ENCODE peak calls at places on chromosomes 12 and 14, in four cellular contexts. U is tibial nerve, L is K562, Y is HepG2. E is an unnamed sample.

GRCh38 chr14:64643709-64644108 is 60.5 kb upstream of the PLEKHG3 start:
- DNase-seq in U (no peak), L (no peak), Y (no peak), E (no peak)

GRCh38 chr14:90545966-90546751 is 149.3 kb downstream of the CALM1 start:
- DNase-seq in U (no peak), L (no peak), Y (no peak), E (no peak)

GRCh38 chr12:67430708-67431335 is 161.7 kb downstream of the CAND1 start:
- DNase-seq in U (peak), L (no peak), Y (no peak), E (no peak)

GRCh38 chr12:92943482-92944250 is 14.6 kb upstream of the EEA1 start:
- DNase-seq in U (no peak), L (no peak), Y (peak), E (no peak)

GRCh38 chr14:100047600-100047999 is 17.6 kb upstream of the EVL start:
- DNase-seq in U (no peak), L (no peak), Y (no peak), E (no peak)

GRCh38 chr14:103116645-103117044 is 6.6 kb upstream of the TNFAIP2 start:
- DNase-seq in U (no peak), L (no peak), Y (no peak), E (no peak)

GRCh38 chr12:92107621-92108131 is 38.0 kb downstream of the BTG1 start:
- DNase-seq in U (no peak), L (no peak), Y (no peak), E (no peak)

GRCh38 chr12:106071686-106072085 is 67.1 kb downstream of the NUAK1 start:
- DNase-seq in U (no peak), L (no peak), Y (no peak), E (no peak)

GRCh38 chr14:97844042-97844441 is 1046.9 kb downstream of the VRK1 start:
- DNase-seq in U (no peak), L (no peak), Y (no peak), E (no peak)

GRCh38 chr14:69711471-69712216 is 55.3 kb upstream of the SRSF5 start:
- DNase-seq in U (no peak), L (no peak), Y (no peak), E (no peak)

GRCh38 chr12:49982246-49983229 is 9.8 kb downstream of the AQP6 start:
- DNase-seq in U (no peak), L (peak), Y (no peak), E (no peak)

GRCh38 chr12:288687-289086 is 26.1 kb upstream of the SLC6A13 start:
- DNase-seq in U (no peak), L (no peak), Y (no peak), E (no peak)

GRCh38 chr14:91867316-91867988 is at the start of gene TC2N:
- DNase-seq in U (no peak), L (no peak), Y (no peak), E (no peak)

GRCh38 chr14:22003471-22003870 is 329.9 kb upstream of the OR4E1 start:
- DNase-seq in U (no peak), L (no peak), Y (no peak), E (no peak)

GRCh38 chr14:59318908-59319307 is 130.4 kb downstream of the DAAM1 start:
- DNase-seq in U (no peak), L (no peak), Y (no peak), E (no peak)

GRCh38 chr12:21151184-21151583 is 20.2 kb downstream of the SLCO1B1 start:
- DNase-seq in U (no peak), L (no peak), Y (no peak), E (no peak)

GRCh38 chr12:50185975-50186663 is 18.9 kb upstream of the CERS5 start:
- DNase-seq in U (no peak), L (no peak), Y (no peak), E (peak)

GRCh38 chr12:93776581-93777018 is 99.4 kb downstream of the CRADD start:
- DNase-seq in U (no peak), L (no peak), Y (no peak), E (no peak)

GRCh38 chr12:70576341-70577282 is 60.6 kb downstream of the PTPRB start:
- DNase-seq in U (no peak), L (peak), Y (peak), E (peak)

GRCh38 chr14:93042968-93043940 is 72.5 kb downstream of the ITPK1 start:
- DNase-seq in U (no peak), L (no peak), Y (peak), E (peak)

GRCh38 chr12:47905313-47905730 is 528 bp upstream of the VDR start:
- DNase-seq in U (no peak), L (peak), Y (no peak), E (no peak)

GRCh38 chr12:7128681-7129593 is at the start of gene RBP5:
- DNase-seq in U (no peak), L (peak), Y (no peak), E (no peak)

GRCh38 chr12:51721281-51721940 is 127.1 kb downstream of the FIGNL2 start:
- DNase-seq in U (peak), L (no peak), Y (no peak), E (no peak)

GRCh38 chr12:126663304-126664094 is 1598.3 kb downstream of the AACS start:
- DNase-seq in U (no peak), L (peak), Y (peak), E (no peak)

GRCh38 chr12:49795654-49796105 is 32.5 kb downstream of the NCKAP5L start:
- DNase-seq in U (no peak), L (peak), Y (no peak), E (no peak)

GRCh38 chr12:93819048-93819491 is 141.9 kb downstream of the CRADD start:
- DNase-seq in U (peak), L (no peak), Y (no peak), E (no peak)

GRCh38 chr14:77615231-77616132 is 955 bp downstream of the SPTLC2 start:
- DNase-seq in U (no peak), L (peak), Y (no peak), E (peak)

GRCh38 chr14:35687335-35687939 is 121.7 kb downstream of the RALGAPA1 start:
- DNase-seq in U (no peak), L (peak), Y (peak), E (peak)

GRCh38 chr12:57138526-57139272 is 8.7 kb downstream of the LRP1-AS start:
- DNase-seq in U (peak), L (peak), Y (peak), E (no peak)

GRCh38 chr14:50944647-50945413 is 547 bp upstream of the PYGL start:
- DNase-seq in U (peak), L (no peak), Y (peak), E (peak)

GRCh38 chr14:23349156-23349845 is 3.4 kb downstream of the SLC22A17 start:
- DNase-seq in U (no peak), L (no peak), Y (no peak), E (no peak)

GRCh38 chr14:81219821-81220487 is 805 bp downstream of the GTF2A1 start:
- DNase-seq in U (no peak), L (peak), Y (peak), E (no peak)

GRCh38 chr14:45610303-45610702 is 357.3 kb upstream of the MIS18BP1 start:
- DNase-seq in U (no peak), L (no peak), Y (no peak), E (peak)

GRCh38 chr14:101193126-101193844 is 289.8 kb upstream of the RTL1 start:
- DNase-seq in U (no peak), L (no peak), Y (no peak), E (no peak)

GRCh38 chr14:89621009-89621421 is 204.0 kb upstream of the FOXN3 start:
- DNase-seq in U (no peak), L (no peak), Y (no peak), E (no peak)

GRCh38 chr14:32635103-32635719 is 303.5 kb upstream of the NPAS3 start:
- DNase-seq in U (no peak), L (no peak), Y (no peak), E (peak)

GRCh38 chr12:54421175-54421872 is 2.3 kb upstream of the ITGA5 start:
- DNase-seq in U (peak), L (no peak), Y (no peak), E (peak)

GRCh38 chr14:90091393-90091792 is 29.6 kb downstream of the KCNK13 start:
- DNase-seq in U (no peak), L (no peak), Y (no peak), E (peak)

GRCh38 chr12:70646850-70647249 is 9.6 kb upstream of the PTPRB start:
- DNase-seq in U (no peak), L (no peak), Y (no peak), E (peak)

GRCh38 chr14:105294142-105294597 is 6.6 kb downstream of the BRF1 start:
- DNase-seq in U (no peak), L (no peak), Y (no peak), E (peak)

GRCh38 chr14:105286759-105287144 is 14.0 kb downstream of the BRF1 start:
- DNase-seq in U (no peak), L (no peak), Y (no peak), E (no peak)

GRCh38 chr14:105292810-105293711 is 7.7 kb downstream of the BRF1 start:
- DNase-seq in U (no peak), L (no peak), Y (no peak), E (peak)

GRCh38 chr14:105287249-105288102 is 13.3 kb downstream of the BRF1 start:
- DNase-seq in U (no peak), L (no peak), Y (no peak), E (no peak)

DNA sequence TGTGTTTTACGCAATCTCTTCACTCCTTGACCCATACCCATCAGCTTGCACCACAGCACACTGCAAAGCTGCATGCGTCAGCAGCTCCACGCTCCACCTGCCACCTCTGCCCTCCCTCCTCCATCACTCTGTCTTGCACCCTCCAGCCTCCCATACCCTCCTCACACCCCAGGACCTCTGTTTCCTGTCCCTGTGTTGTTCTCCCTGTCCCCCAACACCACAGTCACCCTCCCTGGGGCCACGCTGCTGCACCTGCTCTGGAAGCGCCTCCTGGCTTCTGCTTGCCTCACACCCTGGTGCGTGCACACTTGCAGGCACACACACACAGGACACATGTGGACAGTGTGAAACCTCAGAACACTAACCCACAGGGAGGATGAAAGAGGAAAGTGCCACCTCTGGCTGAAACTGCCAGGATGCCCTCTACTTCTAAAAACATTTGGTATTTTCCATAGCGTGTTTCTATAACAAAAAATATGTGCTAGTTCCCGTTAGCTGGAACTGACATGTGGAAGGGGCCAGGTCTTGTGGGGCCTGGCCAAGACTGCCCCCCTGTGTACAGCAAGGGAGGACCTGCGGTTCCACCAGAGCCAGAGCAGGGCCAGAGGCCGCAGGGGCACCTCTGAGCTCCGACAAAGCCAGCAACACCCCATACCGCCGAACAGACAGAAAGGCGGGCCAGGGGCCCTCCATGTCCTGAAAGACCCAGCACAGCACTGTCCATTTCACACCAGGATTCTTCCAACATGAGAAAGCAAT is 10.0 kb downstream of the BRF1 start:
- DNase-seq in U (no peak), L (no peak), Y (no peak), E (peak)
- TF ChIP-seq CTCF in U (no peak), L (peak), Y (peak), E (peak)

GRCh38 chr12:89370411-89370810 is 18.1 kb upstream of the DUSP6 start:
- DNase-seq in U (no peak), L (no peak), Y (no peak), E (no peak)
- H3K27ac ChIP-seq in U (no peak), L (no peak), Y (no peak), E (peak)

DNA sequence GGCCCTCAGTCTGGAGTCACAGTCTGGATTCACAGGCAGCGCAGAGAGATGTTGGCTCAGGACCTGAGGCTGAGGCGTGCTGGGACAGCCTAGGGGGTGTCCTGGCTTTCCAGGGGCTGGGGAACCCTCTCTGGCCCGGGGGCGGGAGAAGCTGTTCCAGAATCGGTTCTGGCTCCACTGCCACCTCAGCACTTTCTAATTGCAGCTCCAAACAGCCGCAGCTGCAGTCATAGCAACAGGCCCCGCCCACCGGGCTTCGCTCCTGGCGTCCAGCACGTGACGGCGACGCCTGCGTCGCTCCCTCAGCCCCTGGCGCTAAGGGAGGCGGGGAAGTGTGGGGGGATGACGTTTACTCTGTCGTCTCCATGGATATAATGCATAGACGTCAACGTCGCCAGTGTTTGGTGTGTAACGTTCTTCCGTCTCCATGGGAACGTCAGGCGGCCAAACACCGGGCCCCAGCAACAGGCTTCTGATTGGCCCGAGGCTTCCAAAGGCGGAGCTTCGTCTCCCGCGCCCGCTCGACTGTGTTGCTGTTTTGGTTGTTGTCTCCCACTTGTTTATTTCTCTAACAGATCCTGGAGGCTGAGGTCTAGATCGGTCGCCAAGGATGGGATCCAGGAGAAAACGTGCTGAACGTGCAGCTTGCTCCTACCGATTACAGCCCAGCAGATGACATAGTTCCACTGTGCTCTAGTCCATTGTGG is 19.7 kb upstream of the FOS start:
- DNase-seq in U (peak), L (peak), Y (peak), E (peak)
- TF ChIP-seq POLR2A in U (peak), L (peak), Y (peak), E (peak)

GRCh38 chr12:26097046-26097878 is 27.6 kb downstream of the BHLHE41 start:
- DNase-seq in U (peak), L (peak), Y (peak), E (peak)

GRCh38 chr12:26088999-26089398 is 35.8 kb downstream of the BHLHE41 start:
- DNase-seq in U (no peak), L (no peak), Y (no peak), E (no peak)

GRCh38 chr12:26092706-26093105 is 32.1 kb downstream of the BHLHE41 start:
- DNase-seq in U (no peak), L (no peak), Y (no peak), E (no peak)

GRCh38 chr12:26090853-26091510 is 33.9 kb downstream of the BHLHE41 start:
- DNase-seq in U (no peak), L (no peak), Y (peak), E (no peak)

DNA sequence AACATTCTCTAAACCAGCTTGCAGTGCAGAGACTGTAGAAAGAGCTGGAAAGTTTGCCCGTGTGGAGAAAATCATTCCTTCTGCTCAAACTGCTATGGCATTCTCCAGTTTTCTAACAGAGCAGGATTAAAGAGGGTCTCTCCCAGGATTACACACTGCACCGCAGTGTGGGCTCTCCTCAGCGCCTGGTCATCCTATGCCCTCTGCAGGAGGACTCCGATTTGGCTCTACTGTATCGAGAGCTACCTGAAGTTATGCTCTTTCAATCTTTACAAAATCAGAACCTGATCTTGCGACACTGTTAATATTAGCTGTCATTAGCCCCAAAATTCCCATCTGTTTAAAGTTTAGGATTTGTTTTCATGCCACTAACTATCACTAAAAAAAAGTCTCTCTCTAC is 33.0 kb downstream of the BHLHE41 start:
- DNase-seq in U (no peak), L (no peak), Y (no peak), E (no peak)
- TF ChIP-seq CTCF in U (no peak), L (no peak), Y (no peak), E (no peak)

GRCh38 chr14:104393199-104393897 is 186.2 kb upstream of the C14orf180 start:
- DNase-seq in U (no peak), L (no peak), Y (no peak), E (no peak)

GRCh38 chr14:104390941-104391901 is 188.3 kb upstream of the C14orf180 start:
- DNase-seq in U (no peak), L (no peak), Y (no peak), E (no peak)

GRCh38 chr14:104392396-104393198 is 187.0 kb upstream of the C14orf180 start:
- DNase-seq in U (no peak), L (no peak), Y (no peak), E (no peak)

GRCh38 chr14:104390221-104390931 is 189.2 kb upstream of the C14orf180 start:
- DNase-seq in U (no peak), L (no peak), Y (no peak), E (no peak)

GRCh38 chr14:104392001-104392395 is 187.6 kb upstream of the C14orf180 start:
- DNase-seq in U (no peak), L (no peak), Y (no peak), E (no peak)
- H3K27ac ChIP-seq in U (no peak), L (no peak), Y (no peak), E (no peak)

GRCh38 chr12:22624908-22625646 is at the start of gene ETNK1:
- DNase-seq in U (peak), L (peak), Y (peak), E (peak)
- TF ChIP-seq POLR2A in U (peak), L (peak), Y (peak), E (peak)